ENCODE peak calls at places on chromosomes 6 and 20, in nine cellular contexts. K is body of pancreas, F is choroid plexus epithelial cell, G is fibroblast of mammary gland, Q is AG10803, Y is mucosa of descending colon, U is brain microvascular endothelial cell, B is HepG2, C is tibial nerve. R is an unnamed sample.

GRCh38 chr20:38706482-38706881 is 17.8 kb upstream of the SLC32A1 start:
- DNase-seq in K (no peak), F (no peak), G (no peak), Q (no peak), Y (no peak), U (no peak), B (no peak), C (no peak), R (no peak)

GRCh38 chr6:31401403-31401802 is 2.0 kb upstream of the MICA start:
- DNase-seq in K (peak; percentile 64), F (peak; percentile 84), G (peak; percentile 86), Q (peak; percentile 88), Y (no peak), U (peak; percentile 90), B (peak; percentile 69), C (no peak), R (peak; percentile 23)

GRCh38 chr6:149988550-149989336 is 25.0 kb downstream of the ULBP1 start:
- DNase-seq in K (peak; percentile 64), F (no peak), G (no peak), Q (no peak), Y (no peak), U (no peak), B (no peak), C (no peak), R (no peak)

GRCh38 chr20:6975326-6975725 is 207.8 kb downstream of the BMP2 start:
- DNase-seq in K (no peak), F (no peak), G (no peak), Q (peak; percentile 22), Y (no peak), U (no peak), B (no peak), C (no peak), R (no peak)

GRCh38 chr6:164109770-164110140 is 695.2 kb downstream of the QKI start:
- DNase-seq in K (no peak), F (peak; percentile 30), G (no peak), Q (peak; percentile 6), Y (no peak), U (no peak), B (no peak), C (no peak), R (no peak)

GRCh38 chr6:33375143-33375649 is 16.4 kb upstream of the KIFC1 start:
- DNase-seq in K (peak; percentile 87), F (peak; percentile 97), G (peak; percentile 93), Q (peak; percentile 92), Y (no peak), U (peak; percentile 84), B (no peak), C (peak; percentile 72), R (peak; percentile 89)

GRCh38 chr6:32608374-32608773 is 18.7 kb upstream of the HLA-DRB1 start:
- DNase-seq in K (no peak), F (no peak), G (no peak), Q (no peak), Y (no peak), U (no peak), B (no peak), C (no peak), R (no peak)

GRCh38 chr6:40210628-40211056 is 276.4 kb upstream of the MOCS1 start:
- DNase-seq in K (peak; percentile 30), F (no peak), G (no peak), Q (no peak), Y (no peak), U (no peak), B (no peak), C (no peak), R (no peak)

GRCh38 chr20:23596856-23597255 is 8.9 kb downstream of the CST9 start:
- DNase-seq in K (no peak), F (peak; percentile 36), G (peak; percentile 8), Q (no peak), Y (no peak), U (peak; percentile 11), B (no peak), C (no peak), R (no peak)

GRCh38 chr6:166757226-166758135 is 130.4 kb upstream of the RPS6KA2 start:
- DNase-seq in K (no peak), F (peak; percentile 72), G (peak; percentile 54), Q (peak; percentile 20), Y (no peak), U (peak; percentile 39), B (no peak), C (no peak), R (no peak)

GRCh38 chr20:31713312-31714049 is 9.2 kb downstream of the BCL2L1 start:
- DNase-seq in K (peak; percentile 68), F (peak; percentile 81), G (peak; percentile 92), Q (peak; percentile 95), Y (no peak), U (peak; percentile 83), B (peak; percentile 81), C (peak; percentile 75), R (peak; percentile 75)

GRCh38 chr20:64121586-64121985 is 14.2 kb upstream of the NPBWR2 start:
- DNase-seq in K (peak; percentile 2), F (no peak), G (no peak), Q (no peak), Y (no peak), U (no peak), B (no peak), C (no peak), R (no peak)

GRCh38 chr6:111743859-111744692 is 129.2 kb downstream of the FYN start:
- DNase-seq in K (no peak), F (peak; percentile 86), G (peak; percentile 97), Q (peak; percentile 80), Y (no peak), U (peak; percentile 78), B (no peak), C (peak; percentile 52), R (no peak)

GRCh38 chr20:840858-841567 is 7.5 kb downstream of the FAM110A start:
- DNase-seq in K (peak; percentile 74), F (peak; percentile 23), G (no peak), Q (no peak), Y (peak; percentile 80), U (no peak), B (peak; percentile 33), C (no peak), R (no peak)

GRCh38 chr20:843908-844307 is 10.4 kb downstream of the FAM110A start:
- DNase-seq in K (no peak), F (no peak), G (no peak), Q (no peak), Y (peak; percentile 62), U (no peak), B (no peak), C (no peak), R (no peak)

GRCh38 chr20:840503-840857 is 7.0 kb downstream of the FAM110A start:
- DNase-seq in K (no peak), F (no peak), G (no peak), Q (no peak), Y (no peak), U (no peak), B (no peak), C (no peak), R (no peak)

GRCh38 chr20:841568-842546 is 8.3 kb downstream of the FAM110A start:
- DNase-seq in K (peak; percentile 62), F (no peak), G (no peak), Q (no peak), Y (peak; percentile 86), U (no peak), B (no peak), C (no peak), R (no peak)

GRCh38 chr20:842547-842940 is 9.0 kb downstream of the FAM110A start:
- DNase-seq in K (no peak), F (no peak), G (no peak), Q (no peak), Y (no peak), U (no peak), B (no peak), C (no peak), R (no peak)
- H3K4me3 ChIP-seq in K (no peak overlapping the region), F (no peak overlapping the region), G (no peak overlapping the region), Q (no peak overlapping the region), Y (no peak overlapping the region), U (no peak overlapping the region), B (no peak overlapping the region), C (no peak overlapping the region), R (no peak overlapping the region)

DNA sequence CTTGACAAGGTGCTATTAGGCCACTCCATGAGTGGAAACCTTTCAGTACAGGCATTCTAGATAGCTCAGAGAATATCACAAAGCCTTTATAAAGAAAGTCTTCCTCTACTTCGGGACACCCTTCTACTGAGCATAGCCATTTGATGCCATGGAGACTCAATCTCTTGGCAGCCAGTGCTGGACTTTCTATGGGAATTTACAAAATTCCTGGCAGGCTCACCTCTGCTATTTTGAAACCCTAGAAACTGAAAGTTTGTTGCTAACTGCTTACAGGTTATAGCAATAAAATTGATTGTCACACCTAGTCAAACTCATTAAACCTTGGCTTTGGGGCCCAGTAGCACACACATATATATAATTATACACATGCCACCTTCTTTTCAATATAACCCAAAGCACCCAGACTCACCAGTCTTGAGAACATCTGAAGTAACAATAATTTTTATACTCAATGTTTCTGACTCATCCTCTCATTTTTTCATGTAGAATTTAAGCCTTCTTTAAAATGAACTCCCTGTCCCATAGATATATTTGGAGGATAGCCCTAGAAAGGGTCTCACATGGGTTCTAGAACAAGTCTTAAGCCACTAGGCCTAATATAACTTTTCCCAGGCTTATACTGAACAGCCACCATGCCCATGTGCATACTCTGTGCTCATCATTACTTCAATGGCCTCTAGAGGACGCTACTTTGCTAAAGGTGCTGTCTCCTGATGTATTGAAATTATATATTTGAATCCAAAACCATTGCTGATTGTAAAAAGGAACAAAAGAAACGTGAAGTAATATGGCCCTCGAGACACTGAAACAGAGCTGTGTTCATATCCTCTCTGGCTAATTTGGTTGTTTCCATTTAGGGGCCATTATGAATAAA is 368.1 kb upstream of the MARCKS start:
- DNase-seq in K (no peak), F (peak; percentile 28), G (no peak), Q (peak; percentile 31), Y (no peak), U (no peak), B (no peak), C (no peak), R (no peak)
- TF ChIP-seq CTCF in K (no peak), F (peak; percentile 40), G (peak; percentile 6), Q (peak; percentile 13), Y (no peak), U (peak; percentile 29), B (peak; percentile 19), C (no peak), R (no peak)

DNA sequence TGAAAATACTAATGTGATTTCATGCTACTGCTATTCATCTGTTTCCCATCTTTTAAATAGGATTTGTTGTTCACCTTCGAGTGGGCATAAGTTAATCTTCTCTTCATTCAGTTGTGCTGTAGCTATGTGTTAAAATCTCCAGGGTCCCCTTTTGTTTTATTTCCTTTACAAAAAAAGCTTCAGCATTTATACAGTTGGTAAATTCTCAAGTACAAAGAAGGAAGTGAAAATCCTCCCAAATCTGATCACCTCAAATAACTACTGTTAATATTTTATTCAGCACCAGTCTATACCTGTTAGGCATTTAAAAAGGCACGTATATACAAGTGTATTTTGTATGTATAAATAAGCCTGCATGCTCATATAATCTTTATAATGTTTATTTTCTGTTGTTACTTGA is 251.2 kb downstream of the TMEM242 start:
- DNase-seq in K (no peak), F (no peak), G (no peak), Q (no peak), Y (no peak), U (no peak), B (no peak), C (no peak), R (no peak)
- H3K4me3 ChIP-seq in K (no peak overlapping the region), F (no peak overlapping the region), G (no peak overlapping the region), Q (no peak overlapping the region), Y (no peak overlapping the region), U (no peak overlapping the region), B (no peak overlapping the region), C (no peak overlapping the region), R (no peak overlapping the region)

DNA sequence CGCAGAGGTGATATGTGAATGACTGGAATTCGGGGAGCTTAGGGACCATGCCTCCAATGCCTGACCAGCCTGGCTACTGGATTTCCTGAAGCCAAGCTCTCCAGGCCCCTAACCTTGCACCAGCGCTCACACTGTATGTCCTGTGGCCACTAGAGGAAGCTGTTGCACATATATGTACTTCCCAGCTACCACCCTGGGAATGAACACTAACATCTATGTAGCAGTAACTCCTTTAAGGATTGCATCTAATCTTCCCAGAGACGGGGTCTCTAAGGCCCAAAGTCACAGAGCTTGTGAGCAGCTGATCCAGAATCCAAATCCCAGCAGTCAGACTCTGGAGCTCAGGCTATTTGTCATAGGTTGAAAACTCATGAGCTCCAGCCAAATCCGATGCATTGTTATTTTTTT is 20.4 kb upstream of the BPIFB1 start:
- DNase-seq in K (peak; percentile 38), F (peak; percentile 86), G (peak; percentile 55), Q (peak; percentile 55), Y (no peak), U (peak; percentile 52), B (peak; percentile 82), C (no peak), R (peak; percentile 12)
- TF ChIP-seq CTCF in K (peak; percentile 62), F (peak; percentile 92), G (peak; percentile 70), Q (peak; percentile 68), Y (no peak), U (peak; percentile 80), B (peak; percentile 98), C (peak; percentile 43), R (peak; percentile 72)